ENCODE peak calls at places on chromosomes 1 and 21, in five cellular contexts. J is mesendoderm, T is mesenchymal stem cell, R is H9, F is neuronal stem cell. G is an unnamed sample.

GRCh38 chr1:223819730-223820514 is 25.8 kb downstream of the TP53BP2 start:
- DNase-seq in J (peak; percentile 93), T (peak; percentile 63), R (no peak), F (no peak), G (peak; percentile 89)

GRCh38 chr1:150582371-150582770 is 3.0 kb upstream of the MCL1 start:
- DNase-seq in J (no peak), T (peak; percentile 15), R (no peak), F (no peak), G (peak; percentile 38)

GRCh38 chr1:172938676-172939075 is 112.1 kb downstream of the TNFSF18 start:
- DNase-seq in J (no peak), T (peak; percentile 75), R (no peak), F (no peak), G (peak; percentile 75)

GRCh38 chr1:241203817-241204216 is 153.2 kb downstream of the RGS7 start:
- DNase-seq in J (no peak), T (no peak), R (no peak), F (no peak), G (no peak)

GRCh38 chr1:184199036-184199796 is 147.7 kb downstream of the TSEN15 start:
- DNase-seq in J (no peak), T (peak; percentile 63), R (no peak), F (no peak), G (peak; percentile 61)

GRCh38 chr1:185232874-185233273 is 75.9 kb downstream of the SWT1 start:
- DNase-seq in J (no peak), T (no peak), R (no peak), F (no peak), G (no peak)

GRCh38 chr1:39398278-39399010 is 93.0 kb upstream of the BMP8A start:
- DNase-seq in J (peak; percentile 99), T (peak; percentile 99), R (peak; percentile 43), F (no peak), G (peak; percentile 98)

GRCh38 chr1:18681423-18681835 is 50.8 kb downstream of the PAX7 start:
- DNase-seq in J (peak; percentile 77), T (peak; percentile 2), R (no peak), F (no peak), G (peak; percentile 16)

GRCh38 chr1:119783354-119784126 is 14.8 kb upstream of the HMGCS2 start:
- DNase-seq in J (no peak), T (peak; percentile 79), R (no peak), F (no peak), G (peak; percentile 61)

GRCh38 chr1:209491496-209491895 is 92.0 kb upstream of the CAMK1G start:
- DNase-seq in J (peak; percentile 65), T (no peak), R (peak; percentile 4), F (no peak), G (no peak)

GRCh38 chr1:109969430-109969829 is 15.1 kb upstream of the AHCYL1 start:
- DNase-seq in J (no peak), T (no peak), R (no peak), F (no peak), G (peak; percentile 84)

GRCh38 chr1:79519084-79519760 is 512.7 kb upstream of the ADGRL4 start:
- DNase-seq in J (no peak), T (no peak), R (no peak), F (no peak), G (no peak)

GRCh38 chr1:15803380-15803779 is 4.1 kb downstream of the UQCRHL start:
- DNase-seq in J (peak; percentile 76), T (peak; percentile 44), R (peak; percentile 63), F (no peak), G (peak; percentile 38)

GRCh38 chr1:110250749-110251148 is 40.6 kb downstream of the KCNC4 start:
- DNase-seq in J (no peak), T (no peak), R (peak; percentile 12), F (no peak), G (no peak)

GRCh38 chr1:221328371-221328770 is 413.5 kb downstream of the DUSP10 start:
- DNase-seq in J (no peak), T (no peak), R (no peak), F (no peak), G (no peak)

GRCh38 chr1:181100015-181100905 is 11.8 kb downstream of the IER5 start:
- DNase-seq in J (peak; percentile 93), T (peak; percentile 54), R (no peak), F (no peak), G (no peak)

GRCh38 chr1:212930986-212931678 is 19.2 kb upstream of the VASH2 start:
- DNase-seq in J (no peak), T (no peak), R (no peak), F (no peak), G (no peak)

GRCh38 chr1:13728104-13728503 is 28.1 kb downstream of the PRDM2 start:
- DNase-seq in J (no peak), T (no peak), R (no peak), F (no peak), G (no peak)

GRCh38 chr1:44808063-44808937 is at the start of gene BTBD19:
- DNase-seq in J (peak; percentile 96), T (peak; percentile 96), R (peak; percentile 88), F (no peak), G (peak; percentile 91)

GRCh38 chr1:8203056-8203455 is 114.9 kb upstream of the SLC45A1 start:
- DNase-seq in J (no peak), T (no peak), R (no peak), F (no peak), G (peak; percentile 31)

GRCh38 chr1:8204823-8205222 is 113.1 kb upstream of the SLC45A1 start:
- DNase-seq in J (no peak), T (no peak), R (no peak), F (no peak), G (no peak)

GRCh38 chr1:8201331-8201861 is 116.5 kb upstream of the SLC45A1 start:
- DNase-seq in J (peak; percentile 74), T (no peak), R (no peak), F (no peak), G (peak; percentile 23)

GRCh38 chr1:8202182-8202905 is 115.6 kb upstream of the SLC45A1 start:
- DNase-seq in J (no peak), T (peak; percentile 72), R (peak; percentile 61), F (no peak), G (peak; percentile 97)

DNA sequence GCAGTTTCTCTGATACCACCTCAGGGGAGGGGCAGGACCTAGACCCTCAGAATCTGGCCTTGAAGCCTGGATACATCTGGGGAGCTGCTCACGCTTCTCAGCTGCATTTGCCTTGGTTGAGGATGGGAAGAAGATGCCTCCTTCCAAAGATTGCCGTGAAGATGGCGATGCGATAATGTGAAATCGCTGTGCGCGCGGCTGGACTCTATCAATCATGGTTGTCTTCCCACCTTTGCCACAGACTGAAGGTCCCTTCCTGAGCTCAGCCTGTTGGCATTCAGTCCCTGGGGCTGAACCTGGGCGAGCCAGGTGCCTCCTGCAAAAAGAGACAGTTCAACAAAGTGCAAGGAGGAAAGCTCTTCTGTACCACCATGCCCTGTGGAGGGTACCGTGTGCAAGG is 114.4 kb upstream of the SLC45A1 start:
- DNase-seq in J (no peak), T (no peak), R (no peak), F (no peak), G (no peak)
- H3K4ac ChIP-seq in J (no peak overlapping the region), T (peak overlapping the region; percentile 18), R (no peak overlapping the region), F (no peak overlapping the region), G (peak overlapping the region; percentile 100)

GRCh38 chr21:42514883-42515228 is 1.2 kb downstream of the SLC37A1 start:
- DNase-seq in J (no peak), T (no peak), R (no peak), F (no peak), G (no peak)

GRCh38 chr21:42513151-42513984 is at the start of gene SLC37A1:
- DNase-seq in J (no peak), T (no peak), R (peak; percentile 65), F (no peak), G (no peak)

GRCh38 chr21:42518216-42518615 is 4.6 kb downstream of the SLC37A1 start:
- DNase-seq in J (peak; percentile 47), T (peak; percentile 89), R (no peak), F (no peak), G (peak; percentile 28)

GRCh38 chr21:42513985-42514882 is 582 bp downstream of the SLC37A1 start:
- DNase-seq in J (peak; percentile 49), T (peak; percentile 58), R (peak; percentile 81), F (no peak), G (no peak)

DNA sequence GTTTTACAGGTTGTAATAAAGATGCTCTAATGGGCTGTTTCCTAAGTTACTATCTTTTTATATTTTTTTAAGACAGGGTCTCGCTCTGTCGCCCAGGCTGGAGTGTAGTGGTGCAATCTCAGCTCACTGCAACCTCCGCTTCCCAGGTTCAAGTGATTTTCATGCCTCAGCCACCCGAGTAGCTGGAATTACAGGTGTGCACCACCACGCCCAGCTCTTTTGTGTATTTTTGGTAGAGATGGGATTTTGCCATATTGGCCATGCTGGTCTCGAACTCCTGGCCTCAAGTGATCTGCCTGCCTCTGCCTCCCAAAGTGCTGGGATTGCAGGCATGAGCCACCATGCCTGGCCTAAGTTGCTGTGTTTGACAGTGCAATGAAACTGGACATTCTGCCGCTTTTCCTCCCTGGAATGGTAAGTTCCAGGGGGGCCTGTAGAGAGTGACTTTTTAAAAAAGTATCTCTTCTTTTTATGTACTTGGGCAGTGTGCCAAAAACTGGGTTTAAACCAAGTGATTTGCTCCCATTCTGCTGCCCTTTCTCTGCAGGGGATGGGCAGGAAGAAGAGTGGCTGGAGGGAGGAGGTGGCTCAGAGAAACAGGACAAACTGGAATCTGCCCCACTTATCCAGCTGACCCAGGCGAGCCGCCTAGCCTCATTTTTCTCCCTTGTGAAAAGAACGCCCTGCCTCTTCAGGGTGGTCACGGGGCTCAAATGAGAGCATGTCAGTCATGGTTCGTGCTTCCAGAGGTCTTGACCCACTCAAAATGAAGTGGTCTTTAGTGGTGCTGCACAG is 2.3 kb downstream of the SLC37A1 start:
- DNase-seq in J (no peak), T (peak; percentile 77), R (no peak), F (no peak), G (no peak)
- H2BK15ac ChIP-seq in J (no peak overlapping the region), T (no peak overlapping the region), R (no peak overlapping the region), F (no peak overlapping the region), G (no peak overlapping the region)

GRCh38 chr1:75723989-75724471 is 479 bp upstream of the ACADM start:
- DNase-seq in J (peak; percentile 90), T (peak; percentile 78), R (peak; percentile 90), F (no peak), G (peak; percentile 64)
- H2BK120ac ChIP-seq in J (no peak overlapping the region), T (no peak overlapping the region), R (no peak overlapping the region), F (no peak overlapping the region), G (peak overlapping the region; percentile 92)

GRCh38 chr1:35386290-35386689 is 117.8 kb downstream of the ZMYM4 start:
- DNase-seq in J (peak; percentile 87), T (no peak), R (no peak), F (no peak), G (no peak)

GRCh38 chr1:35386954-35387353 is 118.4 kb downstream of the ZMYM4 start:
- DNase-seq in J (peak; percentile 14), T (no peak), R (no peak), F (no peak), G (no peak)

DNA sequence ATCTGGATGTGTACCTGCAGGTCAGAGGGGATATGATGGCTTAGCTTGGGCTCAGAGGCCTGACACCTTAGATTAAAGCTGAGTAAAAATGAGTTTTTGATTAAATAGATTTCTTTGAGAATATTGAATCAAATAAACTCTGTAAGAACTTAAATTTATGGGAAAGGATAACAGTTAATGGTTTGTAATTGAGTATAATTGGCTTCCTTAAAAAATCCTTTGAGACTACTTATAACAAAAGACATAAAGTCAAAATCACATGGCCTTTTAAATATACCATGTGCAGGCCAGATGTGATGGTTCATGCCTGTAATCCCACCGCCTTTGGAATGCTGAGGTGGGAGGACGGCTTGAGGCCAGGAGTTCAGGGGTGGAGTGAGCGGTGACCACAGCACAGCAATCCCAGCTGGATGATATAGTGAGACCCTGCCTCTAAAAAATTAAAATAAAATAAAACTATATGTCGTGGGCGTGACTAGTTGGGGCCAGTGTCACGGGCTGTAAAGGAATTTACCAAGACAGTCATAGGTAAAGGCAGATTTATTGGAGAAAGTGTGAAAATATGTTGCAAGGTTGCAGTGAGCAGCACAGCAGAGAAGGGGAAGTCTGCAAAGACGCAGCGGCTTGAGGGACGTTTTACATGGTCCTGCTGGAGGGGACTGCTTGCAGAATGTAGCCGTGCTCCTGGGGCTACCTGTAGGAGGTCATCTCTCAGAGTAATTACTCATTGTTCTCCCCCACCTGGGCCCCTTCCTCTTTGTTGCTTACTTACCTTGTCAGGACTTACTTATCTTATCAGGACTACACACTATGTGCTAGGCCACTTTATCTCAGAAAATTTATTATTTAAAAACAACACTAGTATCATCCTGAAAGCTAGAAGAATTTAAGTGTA is 122.3 kb downstream of the ZMYM4 start:
- DNase-seq in J (peak; percentile 96), T (no peak), R (peak; percentile 77), F (no peak), G (peak; percentile 26)
- H3K4ac ChIP-seq in J (peak overlapping the region; percentile 99), T (no peak overlapping the region), R (no peak overlapping the region), F (no peak overlapping the region), G (no peak overlapping the region)

G was measured in IMR-90.